ENCODE peak calls at places on chromosome 6, in seven cellular contexts. X is GM12864; L is BE2C; R is endothelial cell of umbilical vein; T is activated CD4-positive, alpha-beta T cell treated with anti-CD3 and anti-CD28 coated beads, Interleukin-2, amount 50 U/mL, for 1 hour; C is DMS153; Y is GM23338. D is an unnamed sample.

GRCh38 chr6:35486005-35486925 is 10.6 kb downstream of the TEAD3 start:
- DNase-seq in X (no peak), L (no peak), R (no peak), T (no peak), C (peak; percentile 66), Y (peak; percentile 94), D (peak; percentile 54)

GRCh38 chr6:24720131-24720603 is 1.2 kb upstream of the C6orf62 start:
- DNase-seq in X (no peak), L (peak; percentile 63), R (peak; percentile 60), T (peak; percentile 77), C (peak; percentile 19), Y (peak; percentile 46), D (peak; percentile 43)

GRCh38 chr6:145457556-145457955 is 277.8 kb downstream of the EPM2A start:
- DNase-seq in X (no peak), L (no peak), R (no peak), T (no peak), C (no peak), Y (no peak), D (no peak)

GRCh38 chr6:139539852-139540251 is 165.4 kb upstream of the CITED2 start:
- DNase-seq in X (no peak), L (no peak), R (peak; percentile 13), T (no peak), C (no peak), Y (peak; percentile 32), D (no peak)

GRCh38 chr6:158067436-158068015 is 85.9 kb downstream of the SYNJ2 start:
- DNase-seq in X (no peak), L (no peak), R (no peak), T (no peak), C (no peak), Y (no peak), D (no peak)

GRCh38 chr6:27441001-27441400 is 31.9 kb downstream of the ZNF184 start:
- DNase-seq in X (no peak), L (no peak), R (no peak), T (no peak), C (no peak), Y (no peak), D (no peak)

GRCh38 chr6:152099816-152100618 is 292.5 kb downstream of the ESR1 start:
- DNase-seq in X (no peak), L (no peak), R (peak; percentile 68), T (no peak), C (no peak), Y (no peak), D (no peak)

GRCh38 chr6:113018351-113019151 is 671.4 kb downstream of the RFPL4B start:
- DNase-seq in X (no peak), L (no peak), R (peak; percentile 96), T (no peak), C (no peak), Y (no peak), D (no peak)

GRCh38 chr6:151018911-151019795 is 153.7 kb downstream of the MTHFD1L start:
- DNase-seq in X (no peak), L (no peak), R (peak; percentile 57), T (no peak), C (no peak), Y (no peak), D (no peak)

GRCh38 chr6:139230421-139230840 is 61.4 kb downstream of the TXLNB start:
- DNase-seq in X (no peak), L (no peak), R (no peak), T (no peak), C (peak; percentile 61), Y (peak; percentile 30), D (peak; percentile 95)

GRCh38 chr6:19380287-19380686 is 456.9 kb upstream of the ID4 start:
- DNase-seq in X (no peak), L (no peak), R (no peak), T (no peak), C (no peak), Y (no peak), D (no peak)

GRCh38 chr6:33407132-33407718 is 3.6 kb upstream of the PHF1 start:
- DNase-seq in X (no peak), L (no peak), R (peak; percentile 58), T (no peak), C (no peak), Y (no peak), D (no peak)

GRCh38 chr6:9927271-9927670 is 487.6 kb downstream of the TFAP2A start:
- DNase-seq in X (no peak), L (no peak), R (no peak), T (no peak), C (no peak), Y (no peak), D (no peak)

GRCh38 chr6:133889557-133890301 is 816 bp downstream of the TCF21 start:
- DNase-seq in X (no peak), L (no peak), R (no peak), T (no peak), C (no peak), Y (peak; percentile 63), D (no peak)

GRCh38 chr6:105204768-105205167 is 25.0 kb upstream of the POPDC3 start:
- DNase-seq in X (no peak), L (no peak), R (no peak), T (no peak), C (no peak), Y (no peak), D (no peak)

GRCh38 chr6:136147342-136147741 is 102.8 kb downstream of the MTFR2 start:
- DNase-seq in X (no peak), L (no peak), R (no peak), T (no peak), C (no peak), Y (no peak), D (no peak)

GRCh38 chr6:68778356-68779020 is 143.4 kb downstream of the ADGRB3 start:
- DNase-seq in X (no peak), L (peak; percentile 65), R (no peak), T (no peak), C (peak; percentile 46), Y (peak; percentile 82), D (peak; percentile 67)

GRCh38 chr6:90328004-90328403 is 31.4 kb upstream of the BACH2 start:
- DNase-seq in X (no peak), L (no peak), R (no peak), T (no peak), C (no peak), Y (no peak), D (no peak)